ENCODE peak calls at places on chromosomes 6 and 20, in four cellular contexts. P is mesendoderm; D is GM23248; G is CD8-positive, alpha-beta memory T cell. Q is an unnamed sample. For H3K36me3, the result is how much of the 10 kb centered on the place peaks cover.

GRCh38 chr20:50913976-50914375 is 17.3 kb downstream of the ADNP start:
- DNase-seq in P (no peak), D (peak), G (no peak), Q (peak)

GRCh38 chr6:49913656-49914055 is 47.3 kb upstream of the CRISP1 start:
- DNase-seq in P (peak), D (no peak), G (no peak), Q (no peak)

GRCh38 chr6:36125575-36125974 is 4.7 kb upstream of the MAPK13 start:
- DNase-seq in P (no peak), D (no peak), G (no peak), Q (no peak)

GRCh38 chr6:98894810-98895209 is 52.9 kb downstream of the FBXL4 start:
- DNase-seq in P (peak), D (peak), G (no peak), Q (no peak)

GRCh38 chr6:83867527-83868161 is 8.2 kb downstream of the CYB5R4 start:
- DNase-seq in P (peak), D (peak), G (no peak), Q (no peak)

GRCh38 chr20:45163071-45163803 is 11.5 kb upstream of the PI3 start:
- DNase-seq in P (no peak), D (no peak), G (no peak), Q (no peak)

GRCh38 chr20:53671370-53671769 is 77.7 kb upstream of the ZNF217 start:
- DNase-seq in P (no peak), D (no peak), G (no peak), Q (no peak)

GRCh38 chr6:43671011-43671800 is 16.4 kb downstream of the MRPS18A start:
- DNase-seq in P (no peak), D (no peak), G (no peak), Q (no peak)

GRCh38 chr6:110517601-110518280 is 41.3 kb upstream of the SLC22A16 start:
- DNase-seq in P (no peak), D (no peak), G (no peak), Q (no peak)

GRCh38 chr6:105675715-105676397 is 273.0 kb upstream of the PREP start:
- DNase-seq in P (no peak), D (peak), G (no peak), Q (no peak)

GRCh38 chr6:38272222-38272621 is 367.5 kb downstream of the BTBD9 start:
- DNase-seq in P (no peak), D (peak), G (no peak), Q (no peak)

GRCh38 chr6:158783851-158784250 is 35.3 kb downstream of the EZR start:
- DNase-seq in P (no peak), D (no peak), G (no peak), Q (no peak)

GRCh38 chr20:57579898-57580447 is 19.1 kb downstream of the PCK1 start:
- DNase-seq in P (no peak), D (peak), G (no peak), Q (no peak)

GRCh38 chr6:169921853-169922779 is 170.7 kb downstream of the ERMARD start:
- DNase-seq in P (no peak), D (no peak), G (no peak), Q (no peak)

GRCh38 chr20:37401282-37401929 is 55.5 kb downstream of the SRC start:
- DNase-seq in P (no peak), D (no peak), G (no peak), Q (no peak)

GRCh38 chr6:33923857-33924514 is 120.2 kb upstream of the MLN start:
- DNase-seq in P (no peak), D (no peak), G (no peak), Q (no peak)

GRCh38 chr6:154868143-154868594 is 126.9 kb upstream of the TIAM2 start:
- DNase-seq in P (peak), D (peak), G (no peak), Q (no peak)

GRCh38 chr20:50790651-50791277 is 4.1 kb upstream of the BCAS4 start:
- DNase-seq in P (peak), D (peak), G (peak), Q (peak)

DNA sequence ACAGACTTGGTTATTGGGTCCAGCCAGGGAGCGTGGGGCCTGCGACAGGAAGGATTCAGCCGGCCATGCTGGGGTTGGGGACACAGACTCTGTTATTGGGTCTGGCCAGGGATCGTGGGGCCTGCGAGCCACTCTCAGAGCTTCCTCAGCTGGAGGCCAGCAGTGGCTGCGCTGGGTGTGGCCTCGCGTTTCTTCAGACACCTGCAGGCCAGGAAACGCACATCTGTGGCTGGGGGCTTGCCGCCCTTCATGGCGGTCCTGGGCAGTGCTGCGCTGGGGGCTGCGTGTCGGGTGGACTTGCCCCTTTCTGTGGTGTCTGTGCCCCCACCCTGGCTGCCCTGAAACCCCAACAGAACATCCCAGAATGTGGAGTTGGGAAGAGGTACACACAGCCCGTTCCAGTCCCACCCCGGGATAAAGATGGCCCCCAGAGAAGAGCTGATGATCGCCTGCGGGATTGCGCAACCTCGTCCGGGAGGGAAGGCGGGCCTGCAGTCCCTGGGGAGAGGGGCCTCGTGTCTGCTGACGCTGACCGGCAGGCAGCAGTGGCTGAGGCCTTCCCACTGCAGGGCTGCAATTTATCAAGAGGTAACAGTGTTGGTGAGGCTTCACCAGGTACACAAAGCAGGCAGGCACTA is 16.9 kb upstream of the MTG2 start:
- DNase-seq in P (no peak), D (no peak), G (no peak), Q (no peak)
- H3K36me3 ChIP-seq in P (under half), D (under half), G (under half), Q (under half)

GRCh38 chr6:25981529-25982263 is 19.1 kb downstream of the TRIM38 start:
- DNase-seq in P (no peak), D (no peak), G (no peak), Q (no peak)
- H3K36me3 ChIP-seq in P (under half), D (under half), G (under half), Q (under half)

DNA sequence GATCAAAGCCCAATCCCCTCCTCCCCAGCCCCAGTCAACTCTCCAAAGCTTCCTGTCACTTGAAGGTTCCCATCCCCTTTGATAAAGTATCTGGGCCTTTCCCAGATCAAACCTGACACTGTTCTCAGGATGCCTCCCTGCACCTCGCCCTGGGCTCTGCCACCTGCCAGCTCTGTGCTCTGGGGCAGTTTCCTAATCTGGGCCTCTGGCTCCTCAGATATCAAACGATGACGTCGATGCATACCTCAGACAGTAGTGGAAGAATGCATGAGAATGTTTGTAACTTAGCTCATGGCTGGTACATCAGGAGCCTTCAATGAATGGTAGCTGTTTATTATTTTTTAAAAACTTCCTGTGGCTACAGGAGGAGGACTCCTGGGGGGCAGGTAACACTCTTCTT is 106.7 kb upstream of the TRAF3IP2 start:
- DNase-seq in P (no peak), D (peak), G (no peak), Q (no peak)
- H3K36me3 ChIP-seq in P (under half), D (under half), G (under half), Q (under half)

DNA sequence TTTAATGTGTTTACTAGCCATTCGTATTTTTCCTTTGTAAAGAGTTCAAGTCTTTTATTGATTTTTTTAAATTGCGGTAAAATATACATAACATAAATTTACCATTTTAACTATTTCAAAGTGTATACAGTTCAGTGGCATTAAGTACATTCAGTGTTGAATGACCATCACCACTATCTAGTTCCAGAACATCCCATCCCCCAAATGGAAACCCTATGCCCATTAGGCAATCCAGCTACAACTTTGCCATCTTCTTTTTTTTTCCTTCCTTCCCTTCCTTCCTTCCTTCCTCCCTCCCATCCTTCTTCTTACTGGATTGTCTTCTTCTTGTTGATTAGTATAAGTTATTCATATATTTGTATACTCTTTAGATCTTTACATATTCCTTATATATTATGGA is 8.6 kb downstream of the LPIN3 start:
- DNase-seq in P (no peak), D (no peak), G (no peak), Q (no peak)
- H3K36me3 ChIP-seq in P (under half), D (under half), G (under half), Q (under half)

GRCh38 chr20:35710039-35710438 is 10.8 kb downstream of the ROMO1 start:
- DNase-seq in P (no peak), D (peak), G (no peak), Q (no peak)
- H3K36me3 ChIP-seq in P (under half), D (half or more), G (half or more), Q (under half)

GRCh38 chr6:100944644-100945043 is 63.5 kb upstream of the ASCC3 start:
- DNase-seq in P (no peak), D (no peak), G (no peak), Q (no peak)

GRCh38 chr6:100948381-100949133 is 67.4 kb upstream of the ASCC3 start:
- DNase-seq in P (peak), D (no peak), G (no peak), Q (no peak)

GRCh38 chr6:100946711-100947110 is 65.6 kb upstream of the ASCC3 start:
- DNase-seq in P (no peak), D (no peak), G (no peak), Q (no peak)

GRCh38 chr6:100946021-100946540 is 65.0 kb upstream of the ASCC3 start:
- DNase-seq in P (no peak), D (no peak), G (no peak), Q (no peak)
- H3K36me3 ChIP-seq in P (under half), D (under half), G (under half), Q (under half)

GRCh38 chr20:536426-537012 is 7.1 kb downstream of the CSNK2A1 start:
- DNase-seq in P (no peak), D (no peak), G (no peak), Q (no peak)
- H3K36me3 ChIP-seq in P (under half), D (under half), G (under half), Q (under half)

GRCh38 chr20:58676161-58676560 is 16.4 kb upstream of the NPEPL1 start:
- DNase-seq in P (no peak), D (no peak), G (no peak), Q (no peak)

GRCh38 chr20:58677205-58677604 is 15.4 kb upstream of the NPEPL1 start:
- DNase-seq in P (no peak), D (no peak), G (no peak), Q (no peak)

GRCh38 chr20:58675641-58676040 is 17.0 kb upstream of the NPEPL1 start:
- DNase-seq in P (no peak), D (no peak), G (no peak), Q (no peak)

GRCh38 chr20:58673119-58673518 is 19.5 kb upstream of the NPEPL1 start:
- DNase-seq in P (no peak), D (no peak), G (no peak), Q (no peak)

GRCh38 chr20:58675146-58675584 is 17.4 kb upstream of the NPEPL1 start:
- DNase-seq in P (no peak), D (no peak), G (no peak), Q (no peak)
- H3K36me3 ChIP-seq in P (under half), D (under half), G (under half), Q (under half)